ENCODE peak calls at places on chromosomes 2 and 18, in nine cellular contexts. E, N, V, A, I, B, J, P and G are unnamed samples.

GRCh38 chr2:118686364-118686763 is 161.1 kb downstream of the EN1 start:
- DNase-seq in E (no peak), N (no peak), V (no peak), A (no peak), I (no peak), B (peak; percentile 76), J (no peak), P (no peak), G (no peak)

GRCh38 chr2:35708411-35708810 is 647.2 kb upstream of the CRIM1 start:
- DNase-seq in E (no peak), N (no peak), V (no peak), A (no peak), I (no peak), B (no peak), J (no peak), P (no peak), G (no peak)

GRCh38 chr18:10041180-10041579 is 127.4 kb downstream of the VAPA start:
- DNase-seq in E (no peak), N (no peak), V (no peak), A (no peak), I (no peak), B (no peak), J (no peak), P (no peak), G (no peak)

GRCh38 chr2:168751104-168751768 is 51.2 kb upstream of the NOSTRIN start:
- DNase-seq in E (no peak), N (no peak), V (no peak), A (no peak), I (no peak), B (no peak), J (no peak), P (no peak), G (no peak)

GRCh38 chr2:226181909-226182308 is 617.7 kb downstream of the IRS1 start:
- DNase-seq in E (no peak), N (no peak), V (no peak), A (no peak), I (no peak), B (no peak), J (no peak), P (no peak), G (no peak)

GRCh38 chr2:227630322-227630721 is 13.0 kb downstream of the SCYGR4 start:
- DNase-seq in E (no peak), N (no peak), V (no peak), A (no peak), I (no peak), B (no peak), J (no peak), P (no peak), G (no peak)

GRCh38 chr2:206442854-206443734 is at the start of gene ADAM23:
- DNase-seq in E (peak; percentile 80), N (peak; percentile 12), V (peak; percentile 95), A (no peak), I (peak; percentile 43), B (peak; percentile 61), J (no peak), P (peak; percentile 86), G (peak; percentile 89)

GRCh38 chr2:240156435-240157146 is 16.1 kb upstream of the OTOS start:
- DNase-seq in E (no peak), N (no peak), V (peak; percentile 50), A (peak; percentile 57), I (no peak), B (no peak), J (no peak), P (no peak), G (no peak)

GRCh38 chr18:77084757-77085035 is 47.9 kb downstream of the MBP start:
- DNase-seq in E (no peak), N (no peak), V (no peak), A (no peak), I (no peak), B (no peak), J (no peak), P (no peak), G (no peak)

GRCh38 chr2:12257476-12257875 is 459.3 kb upstream of the TRIB2 start:
- DNase-seq in E (no peak), N (no peak), V (no peak), A (no peak), I (no peak), B (no peak), J (no peak), P (no peak), G (no peak)

GRCh38 chr2:60479226-60480088 is 74.0 kb downstream of the BCL11A start:
- DNase-seq in E (no peak), N (no peak), V (no peak), A (no peak), I (no peak), B (no peak), J (no peak), P (no peak), G (no peak)

GRCh38 chr2:43018179-43019024 is 208.0 kb downstream of the ZFP36L2 start:
- DNase-seq in E (no peak), N (no peak), V (peak; percentile 25), A (peak; percentile 93), I (no peak), B (peak; percentile 58), J (no peak), P (no peak), G (no peak)